ENCODE peak calls at places on chromosomes 12 and 14, in six cellular contexts. V is LoVo; A is NCI-H460; P is activated naive CD4-positive, alpha-beta T cell; L is sigmoid colon; Q is WERI-Rb-1. J is an unnamed sample.

GRCh38 chr12:89424394-89424793 is 72.1 kb upstream of the DUSP6 start:
- DNase-seq in L (no peak), V (no peak), A (no peak), P (no peak), Q (no peak), J (no peak)

GRCh38 chr14:50705026-50705593 is 37.0 kb upstream of the SAV1 start:
- DNase-seq in P (no peak), L (no peak), Q (no peak), A (no peak), V (no peak), J (no peak)

GRCh38 chr14:104085032-104085888 is at the start of gene ASPG:
- DNase-seq in A (no peak), L (peak; percentile 63), V (no peak), Q (no peak), P (no peak), J (peak; percentile 35)

GRCh38 chr14:54566152-54566409 is 847 bp upstream of the SAMD4A start:
- DNase-seq in P (no peak), A (no peak), Q (peak; percentile 18), V (no peak), L (no peak), J (no peak)

GRCh38 chr14:73173092-73173735 is 36.9 kb downstream of the PSEN1 start:
- DNase-seq in V (peak; percentile 32), A (peak; percentile 38), P (no peak), L (no peak), Q (no peak), J (peak; percentile 27)

GRCh38 chr14:105315941-105316562 is 1.5 kb downstream of the PACS2 start:
- DNase-seq in V (no peak), Q (no peak), L (no peak), A (no peak), P (no peak), J (peak; percentile 9)

GRCh38 chr14:84375235-84375634 is 1154.7 kb upstream of the FLRT2 start:
- DNase-seq in A (no peak), V (no peak), Q (no peak), P (no peak), L (no peak), J (no peak)

GRCh38 chr14:20415723-20416622 is 2.7 kb upstream of the TEP1 start:
- DNase-seq in Q (peak; percentile 39), L (no peak), V (peak; percentile 63), P (no peak), A (peak; percentile 54), J (peak; percentile 49)

GRCh38 chr14:87153391-87153790 is 839.6 kb downstream of the GALC start:
- DNase-seq in V (no peak), A (no peak), L (no peak), Q (no peak), P (no peak), J (no peak)

GRCh38 chr12:92141585-92142244 is 3.9 kb downstream of the BTG1 start:
- DNase-seq in P (no peak), V (no peak), L (no peak), Q (no peak), A (no peak), J (no peak)

GRCh38 chr12:119578112-119578511 is 15.5 kb upstream of the TMEM233 start:
- DNase-seq in Q (no peak), V (no peak), A (no peak), P (no peak), L (no peak), J (no peak)

GRCh38 chr14:75088566-75089373 is 19.3 kb downstream of the ZC2HC1C start:
- DNase-seq in P (no peak), A (peak; percentile 66), V (peak; percentile 31), L (no peak), Q (peak; percentile 47), J (peak; percentile 54)

GRCh38 chr12:68945255-68945654 is 12.3 kb upstream of the CPM start:
- DNase-seq in Q (no peak), V (no peak), A (no peak), P (no peak), L (no peak), J (no peak)

GRCh38 chr12:84723988-84724387 is 188.6 kb downstream of the SLC6A15 start:
- DNase-seq in Q (no peak), L (no peak), A (no peak), V (no peak), P (no peak), J (no peak)

GRCh38 chr12:65948320-65949008 is 124.2 kb downstream of the HMGA2 start:
- DNase-seq in A (no peak), V (peak; percentile 65), P (no peak), L (peak; percentile 75), Q (no peak), J (peak; percentile 75)

GRCh38 chr12:116365606-116366455 is 88.3 kb upstream of the MED13L start:
- DNase-seq in A (no peak), L (no peak), P (no peak), V (no peak), Q (no peak), J (no peak)